ENCODE peak calls at places on chromosomes 11 and 22, in ten cellular contexts. Z is ACHN; R is cardiac fibroblast; O is GM23338; D is HEK293T; F is right cardiac atrium; S is activated T-cell treated with anti-CD3 and anti-CD28 coated beads, Interleukin-2, amount 50 U/mL, for 1 hour; M is head of caudate nucleus; H is AG10803; T is ELF-1. Q is an unnamed sample.

GRCh38 chr11:124115782-124116616 is 749 bp downstream of the VWA5A start:
- DNase-seq in F (peak; percentile 32), R (peak; percentile 9), D (no peak), O (peak; percentile 73), H (no peak), S (no peak), M (no peak), Z (no peak), T (peak; percentile 43), Q (no peak)

GRCh38 chr11:95282337-95282751 is 51.3 kb upstream of the SESN3 start:
- DNase-seq in H (peak; percentile 69), S (no peak), D (no peak), F (no peak), M (no peak), R (peak; percentile 79), O (peak; percentile 48), Z (no peak), T (peak; percentile 73), Q (no peak)

GRCh38 chr11:65898656-65899355 is 1.4 kb downstream of the FOSL1 start:
- DNase-seq in R (no peak), T (no peak), O (no peak), M (no peak), F (no peak), D (no peak), Z (no peak), H (peak; percentile 62), S (no peak), Q (no peak)

GRCh38 chr11:121145826-121146225 is 44.8 kb downstream of the TECTA start:
- DNase-seq in R (no peak), Z (no peak), S (no peak), O (no peak), F (no peak), T (no peak), D (no peak), H (no peak), M (no peak), Q (no peak)

GRCh38 chr11:35304393-35304790 is 115.0 kb downstream of the SLC1A2 start:
- DNase-seq in D (no peak), H (peak; percentile 73), Z (no peak), F (no peak), T (no peak), O (no peak), S (no peak), R (peak; percentile 60), M (no peak), Q (no peak)

GRCh38 chr22:39123811-39124668 is 27.0 kb downstream of the APOBEC3H start:
- DNase-seq in S (no peak), F (no peak), D (no peak), H (no peak), M (no peak), Z (no peak), T (no peak), O (peak; percentile 72), R (no peak), Q (no peak)

GRCh38 chr11:68043029-68043348 is 4.2 kb downstream of the TCIRG1 start:
- DNase-seq in T (no peak), F (no peak), H (no peak), R (no peak), M (no peak), Z (no peak), D (no peak), O (no peak), S (no peak), Q (no peak)

GRCh38 chr22:46953968-46954755 is 191.7 kb downstream of the TBC1D22A start:
- DNase-seq in S (no peak), T (peak; percentile 40), O (peak; percentile 36), Z (no peak), D (no peak), R (no peak), F (no peak), M (no peak), H (no peak), Q (no peak)

GRCh38 chr11:129695543-129696308 is 119.9 kb upstream of the TMEM45B start:
- DNase-seq in R (peak; percentile 45), F (peak; percentile 67), O (peak; percentile 89), H (peak; percentile 17), D (peak; percentile 73), T (peak; percentile 91), S (peak; percentile 76), M (peak; percentile 69), Z (peak; percentile 53), Q (peak; percentile 83)

GRCh38 chr11:89421718-89422117 is 69.5 kb downstream of the NOX4 start:
- DNase-seq in M (no peak), H (no peak), F (no peak), T (no peak), Z (no peak), D (no peak), R (no peak), S (no peak), O (no peak), Q (no peak)

GRCh38 chr11:46388619-46389449 is 2.7 kb downstream of the CHRM4 start:
- DNase-seq in R (no peak), T (peak; percentile 63), O (peak; percentile 28), F (peak; percentile 25), M (no peak), H (no peak), D (no peak), Z (no peak), S (no peak), Q (no peak)

GRCh38 chr22:47094861-47095330 is 332.4 kb downstream of the TBC1D22A start:
- DNase-seq in R (peak; percentile 40), T (no peak), Z (no peak), D (no peak), M (no peak), H (no peak), O (no peak), S (no peak), F (no peak), Q (no peak)

GRCh38 chr11:82979824-82980223 is 78.3 kb downstream of the DDIAS start:
- DNase-seq in O (no peak), Z (no peak), H (no peak), S (no peak), M (no peak), D (no peak), F (no peak), R (no peak), T (no peak), Q (no peak)

GRCh38 chr22:19121631-19122142 is 525 bp downstream of the DGCR2 start:
- DNase-seq in R (peak; percentile 31), O (peak; percentile 70), M (peak; percentile 47), H (peak; percentile 20), S (peak; percentile 50), F (peak; percentile 82), Z (peak; percentile 20), D (peak; percentile 50), T (peak; percentile 60), Q (peak; percentile 64)

GRCh38 chr11:30285416-30286121 is 37.3 kb upstream of the ARL14EP start:
- DNase-seq in D (no peak), Z (no peak), S (no peak), O (no peak), F (no peak), T (no peak), M (no peak), H (no peak), R (no peak), Q (no peak)

GRCh38 chr11:126710804-126711399 is 289.7 kb downstream of the KIRREL3 start:
- DNase-seq in T (no peak), R (no peak), D (no peak), H (no peak), F (no peak), M (no peak), Z (no peak), O (no peak), S (no peak), Q (no peak)

GRCh38 chr11:67285541-67286498 is 3.3 kb upstream of the ANKRD13D start:
- DNase-seq in D (no peak), M (no peak), T (no peak), R (no peak), Z (no peak), H (no peak), S (peak; percentile 58), F (peak; percentile 77), O (no peak), Q (no peak)

GRCh38 chr22:31496735-31497146 is 405 bp downstream of the SFI1 start:
- DNase-seq in D (peak; percentile 46), F (peak; percentile 70), M (no peak), Z (peak; percentile 12), T (no peak), O (no peak), S (no peak), H (peak; percentile 6), R (no peak), Q (peak; percentile 36)

GRCh38 chr11:130535530-130535929 is 87.1 kb downstream of the ADAMTS15 start:
- DNase-seq in F (no peak), D (no peak), T (no peak), O (no peak), H (no peak), R (no peak), M (no peak), Z (no peak), S (no peak), Q (no peak)

GRCh38 chr11:94825111-94825880 is 57.1 kb downstream of the AMOTL1 start:
- DNase-seq in T (no peak), M (no peak), H (no peak), O (no peak), F (no peak), S (no peak), R (no peak), D (no peak), Z (no peak), Q (no peak)

GRCh38 chr11:16669799-16670415 is 68.5 kb upstream of the C11orf58 start:
- DNase-seq in M (no peak), S (no peak), R (peak; percentile 23), H (no peak), Z (peak; percentile 34), O (peak; percentile 55), T (peak; percentile 83), D (no peak), F (no peak), Q (no peak)

GRCh38 chr11:47552086-47552580 is 799 bp downstream of the CELF1 start:
- DNase-seq in Z (peak; percentile 52), S (no peak), R (peak; percentile 51), D (no peak), F (peak; percentile 65), H (peak; percentile 71), O (peak; percentile 63), T (peak; percentile 62), M (peak; percentile 48), Q (no peak)

GRCh38 chr11:75577198-75577597 is 15.1 kb downstream of the SERPINH1 start:
- DNase-seq in Z (no peak), O (peak; percentile 73), T (no peak), S (peak; percentile 70), F (peak; percentile 79), M (peak; percentile 71), H (peak; percentile 63), D (peak; percentile 79), R (peak; percentile 41), Q (peak; percentile 81)

GRCh38 chr11:120929090-120929489 is 94.8 kb upstream of the TBCEL start:
- DNase-seq in D (no peak), H (peak; percentile 32), T (no peak), Z (no peak), O (no peak), M (peak; percentile 70), S (no peak), F (no peak), R (no peak), Q (no peak)

GRCh38 chr11:66546368-66546965 is at the start of gene ACTN3:
- DNase-seq in O (peak; percentile 88), T (no peak), D (no peak), R (peak; percentile 46), S (no peak), M (no peak), Z (no peak), H (no peak), F (peak; percentile 81), Q (peak; percentile 69)

GRCh38 chr11:132220464-132220863 is 850.0 kb downstream of the NTM start:
- DNase-seq in R (peak; percentile 34), M (no peak), T (no peak), H (peak; percentile 98), F (no peak), O (no peak), D (no peak), S (no peak), Z (no peak), Q (no peak)

GRCh38 chr11:45457649-45458048 is 171.5 kb upstream of the SYT13 start:
- DNase-seq in F (no peak), R (peak; percentile 97), M (no peak), S (no peak), O (no peak), Z (no peak), D (no peak), T (peak; percentile 11), H (peak; percentile 90), Q (no peak)

GRCh38 chr11:71080239-71081097 is 171.9 kb downstream of the SHANK2 start:
- DNase-seq in H (peak; percentile 53), F (peak; percentile 42), R (peak; percentile 77), O (peak; percentile 95), D (peak; percentile 54), Z (peak; percentile 70), S (no peak), T (peak; percentile 83), M (peak; percentile 79), Q (peak; percentile 90)